ENCODE peak calls at places on chromosomes 12 and 14, in six cellular contexts. W is fibroblast of pulmonary artery; K is neuronal stem cell; X is right atrium auricular region; U is CD8-positive, alpha-beta T cell; E is A673. J is an unnamed sample.

GRCh38 chr14:85817430-85817829 is 287.5 kb downstream of the FLRT2 start:
- DNase-seq in K (no peak), U (no peak), W (no peak), E (no peak), X (no peak), J (no peak)

GRCh38 chr12:15364221-15365170 is 42.2 kb downstream of the PTPRO start:
- DNase-seq in W (peak), K (no peak), X (no peak), E (peak), U (no peak), J (no peak)

GRCh38 chr14:105890474-105891220 is 364.3 kb downstream of the TMEM121 start:
- DNase-seq in U (no peak), W (no peak), X (no peak), E (no peak), K (no peak), J (peak)

GRCh38 chr12:54428050-54429013 is 9.3 kb upstream of the ITGA5 start:
- DNase-seq in W (peak), E (no peak), X (no peak), U (no peak), K (no peak), J (no peak)

GRCh38 chr14:89617471-89618291 is 200.6 kb upstream of the FOXN3 start:
- DNase-seq in E (peak), U (peak), W (peak), X (peak), K (peak), J (peak)

GRCh38 chr12:52183544-52183910 is 8.3 kb downstream of the KRT80 start:
- DNase-seq in W (no peak), K (no peak), E (no peak), X (no peak), U (no peak), J (no peak)

GRCh38 chr12:79871621-79872020 is 63.3 kb downstream of the PPP1R12A start:
- DNase-seq in W (no peak), K (no peak), X (no peak), U (no peak), E (no peak), J (no peak)

GRCh38 chr12:1505576-1505975 is 88.8 kb downstream of the FBXL14 start:
- DNase-seq in X (no peak), W (no peak), K (no peak), E (no peak), U (no peak), J (no peak)

GRCh38 chr12:93048646-93049045 is 119.6 kb upstream of the EEA1 start:
- DNase-seq in K (no peak), U (no peak), E (no peak), X (no peak), W (no peak), J (no peak)

GRCh38 chr12:2372178-2372577 is 319.4 kb downstream of the CACNA1C start:
- DNase-seq in K (no peak), E (no peak), U (no peak), W (no peak), X (no peak), J (no peak)

GRCh38 chr12:105205322-105206048 is 30.5 kb downstream of the APPL2 start:
- DNase-seq in U (no peak), W (no peak), K (no peak), E (no peak), X (no peak), J (no peak)

GRCh38 chr12:111693818-111694217 is 8.0 kb downstream of the ACAD10 start:
- DNase-seq in X (no peak), K (no peak), W (no peak), E (no peak), U (no peak), J (no peak)

GRCh38 chr12:111687952-111688351 is 2.1 kb downstream of the ACAD10 start:
- DNase-seq in K (no peak), U (no peak), W (no peak), E (no peak), X (no peak), J (no peak)

GRCh38 chr12:111691262-111691661 is 5.4 kb downstream of the ACAD10 start:
- DNase-seq in K (no peak), W (no peak), U (no peak), E (no peak), X (no peak), J (no peak)

GRCh38 chr12:111687255-111687654 is 1.4 kb downstream of the ACAD10 start:
- DNase-seq in K (no peak), U (no peak), E (no peak), X (no peak), W (no peak), J (no peak)

GRCh38 chr12:111692575-111693210 is 6.8 kb downstream of the ACAD10 start:
- DNase-seq in X (no peak), E (peak), K (no peak), U (no peak), W (peak), J (no peak)
- H3K4me3 ChIP-seq in X (no peak), E (no peak), K (no peak), U (no peak), W (no peak), J (no peak)

DNA sequence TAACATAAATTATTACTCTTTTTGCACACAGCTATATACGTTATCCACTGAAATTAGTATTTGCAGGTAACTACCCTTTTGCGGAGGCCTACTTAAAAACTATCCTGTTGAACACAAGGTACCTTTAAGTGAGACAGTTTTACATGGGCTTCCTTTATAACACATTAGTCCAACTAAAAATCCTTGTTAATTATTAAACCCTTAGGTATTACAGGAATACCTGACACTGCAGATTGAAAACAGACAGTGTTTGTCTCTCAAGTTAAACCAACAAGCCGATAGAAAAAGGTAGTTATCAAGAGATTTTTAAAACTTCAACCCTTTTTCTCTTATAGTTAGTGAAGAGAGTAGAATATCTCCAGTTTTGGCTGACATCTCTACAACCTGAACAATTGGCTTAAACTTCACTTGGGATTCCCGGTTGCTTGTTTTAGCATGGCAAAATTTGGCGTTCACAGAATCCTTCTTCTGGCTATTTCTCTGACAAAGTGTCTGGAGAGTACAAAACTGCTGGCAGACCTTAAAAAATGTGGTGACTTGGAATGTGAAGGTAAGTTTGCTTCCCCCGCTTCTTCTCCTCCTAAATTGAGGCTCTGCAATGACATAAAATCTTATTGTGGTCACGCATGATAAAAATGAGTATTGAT is at the start of gene MIA2:
- DNase-seq in X (no peak), E (no peak), U (no peak), K (no peak), W (no peak), J (no peak)
- H3K4me3 ChIP-seq in X (no peak), E (no peak), U (no peak), K (no peak), W (peak), J (no peak)

GRCh38 chr12:57852620-57853509 is 6.3 kb upstream of the CTDSP2 start:
- DNase-seq in W (no peak), U (no peak), E (no peak), K (peak), X (no peak), J (no peak)
- H3K4me3 ChIP-seq in W (peak), U (no peak), E (no peak), K (peak), X (peak), J (no peak)

DNA sequence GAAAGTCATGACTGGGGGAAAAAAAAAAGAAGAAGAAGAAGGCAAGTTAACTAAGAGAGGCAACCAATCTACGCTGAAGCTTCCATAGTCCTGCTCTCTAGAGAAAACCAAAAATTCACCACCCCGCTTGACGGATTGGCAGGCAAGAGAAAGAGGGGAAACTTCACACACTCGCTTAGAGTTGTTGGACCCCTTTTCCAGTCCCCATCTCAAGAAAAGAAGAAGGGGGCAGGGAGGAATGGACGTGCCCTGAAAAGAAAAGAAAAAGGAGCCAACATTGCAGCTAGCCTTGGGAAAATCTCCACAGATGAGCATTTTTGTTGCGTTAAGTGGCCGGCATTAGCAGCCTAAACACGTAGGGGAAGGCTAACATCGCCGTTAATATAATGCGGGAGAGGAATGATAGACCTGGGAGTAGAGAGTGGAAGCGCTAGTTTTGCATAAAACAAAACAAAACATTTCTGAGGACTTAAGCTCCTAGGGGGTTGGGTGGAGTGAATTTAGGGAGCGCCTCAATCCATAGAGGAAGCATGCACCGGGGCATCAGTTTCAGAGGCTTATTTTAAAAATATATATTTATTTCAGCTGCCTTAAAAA is 11.3 kb upstream of the FOXG1 start:
- DNase-seq in W (no peak), X (no peak), K (no peak), E (no peak), U (no peak), J (no peak)
- H3K4me3 ChIP-seq in W (no peak), X (no peak), K (no peak), E (no peak), U (no peak), J (no peak)

GRCh38 chr14:103122578-103123127 is 608 bp upstream of the TNFAIP2 start:
- DNase-seq in E (peak), W (no peak), U (no peak), K (no peak), X (peak), J (no peak)
- H3K4me3 ChIP-seq in E (no peak), W (peak), U (no peak), K (no peak), X (peak), J (peak)